ENCODE peak calls at places on chromosomes 12 and 14, in four cellular contexts. O is cardiac muscle cell; U is HCEC 1CT; Y is CD4-positive, CD25-positive, alpha-beta regulatory T cell. X is an unnamed sample.

GRCh38 chr14:35158491-35158890 is 36.1 kb downstream of the PRORP start:
- DNase-seq in O (no peak), U (no peak), Y (no peak), X (no peak)

GRCh38 chr12:24378548-24379011 is 429.1 kb upstream of the SOX5 start:
- DNase-seq in O (no peak), U (peak), Y (no peak), X (peak)

GRCh38 chr14:91383439-91383838 is 34.2 kb downstream of the CCDC88C start:
- DNase-seq in O (no peak), U (no peak), Y (no peak), X (no peak)

GRCh38 chr14:91149462-91149861 is 35.6 kb downstream of the DGLUCY start:
- DNase-seq in O (peak), U (peak), Y (no peak), X (peak)

GRCh38 chr12:4012977-4013968 is 140.1 kb upstream of the PARP11 start:
- DNase-seq in O (no peak), U (no peak), Y (no peak), X (no peak)

GRCh38 chr12:130194154-130194553 is 31.9 kb downstream of the FZD10 start:
- DNase-seq in O (no peak), U (no peak), Y (no peak), X (no peak)

GRCh38 chr12:22626429-22626828 is 1.5 kb downstream of the ETNK1 start:
- DNase-seq in O (peak), U (peak), Y (peak), X (peak)

GRCh38 chr12:113278141-113278540 is 56.8 kb downstream of the SLC8B1 start:
- DNase-seq in O (no peak), U (no peak), Y (no peak), X (no peak)

GRCh38 chr14:92937229-92937937 is 14.4 kb downstream of the CHGA start:
- DNase-seq in O (no peak), U (no peak), Y (no peak), X (no peak)

X was measured in fibroblast of lung.